ENCODE peak calls at places on chromosomes 11 and 22, in eight cellular contexts. One of them, this sample, is unnamed.
A peak's percentile ranks its signal among the peaks of the same experiment; 100 is the strongest.

GRCh38 chr11:33125611-33126010 is 35.7 kb downstream of the CSTF3 start:
- DNase-seq in activated CD8-positive, alpha-beta memory T cell treated with anti-CD3 and anti-CD28 coated beads, Interleukin-2, amount 50 U/mL, for 48 hours: no peak
- DNase-seq in T47D: no peak
- DNase-seq in head of caudate nucleus: no peak
- DNase-seq in EH: no peak
- DNase-seq in MCF 10A: no peak
- DNase-seq in stimulated activated CD4-positive, alpha-beta T cell treated with anti-CD3 and anti-CD28 coated beads, TNF-alpha, amount 100 ng/mL, for 4 hours: no peak
- DNase-seq in activated gamma-delta T cell treated with anti-CD3 and anti-CD28 coated beads, Interleukin-2, amount 50 U/mL, for 16 hours: no peak
- DNase-seq in this sample: no peak

GRCh38 chr22:39543095-39543494 is 10.5 kb upstream of the RPS19BP1 start:
- DNase-seq in activated CD8-positive, alpha-beta memory T cell treated with anti-CD3 and anti-CD28 coated beads, Interleukin-2, amount 50 U/mL, for 48 hours: no peak
- DNase-seq in activated gamma-delta T cell treated with anti-CD3 and anti-CD28 coated beads, Interleukin-2, amount 50 U/mL, for 16 hours: no peak
- DNase-seq in T47D: no peak
- DNase-seq in MCF 10A: no peak
- DNase-seq in stimulated activated CD4-positive, alpha-beta T cell treated with anti-CD3 and anti-CD28 coated beads, TNF-alpha, amount 100 ng/mL, for 4 hours: no peak
- DNase-seq in EH: peak; percentile 43
- DNase-seq in head of caudate nucleus: no peak
- DNase-seq in this sample: peak; percentile 73

GRCh38 chr22:25900880-25901279 is 158.9 kb downstream of the MYO18B start:
- DNase-seq in EH: no peak
- DNase-seq in T47D: no peak
- DNase-seq in stimulated activated CD4-positive, alpha-beta T cell treated with anti-CD3 and anti-CD28 coated beads, TNF-alpha, amount 100 ng/mL, for 4 hours: no peak
- DNase-seq in head of caudate nucleus: peak; percentile 67
- DNase-seq in activated gamma-delta T cell treated with anti-CD3 and anti-CD28 coated beads, Interleukin-2, amount 50 U/mL, for 16 hours: no peak
- DNase-seq in MCF 10A: no peak
- DNase-seq in activated CD8-positive, alpha-beta memory T cell treated with anti-CD3 and anti-CD28 coated beads, Interleukin-2, amount 50 U/mL, for 48 hours: no peak
- DNase-seq in this sample: no peak

GRCh38 chr11:111064118-111064517 is 181.4 kb upstream of the POU2AF2 start:
- DNase-seq in activated CD8-positive, alpha-beta memory T cell treated with anti-CD3 and anti-CD28 coated beads, Interleukin-2, amount 50 U/mL, for 48 hours: no peak
- DNase-seq in EH: peak; percentile 96
- DNase-seq in activated gamma-delta T cell treated with anti-CD3 and anti-CD28 coated beads, Interleukin-2, amount 50 U/mL, for 16 hours: no peak
- DNase-seq in MCF 10A: no peak
- DNase-seq in stimulated activated CD4-positive, alpha-beta T cell treated with anti-CD3 and anti-CD28 coated beads, TNF-alpha, amount 100 ng/mL, for 4 hours: no peak
- DNase-seq in T47D: no peak
- DNase-seq in head of caudate nucleus: peak; percentile 44
- DNase-seq in this sample: no peak

GRCh38 chr11:128424867-128425285 is 162.5 kb downstream of the ETS1 start:
- DNase-seq in activated gamma-delta T cell treated with anti-CD3 and anti-CD28 coated beads, Interleukin-2, amount 50 U/mL, for 16 hours: no peak
- DNase-seq in EH: no peak
- DNase-seq in activated CD8-positive, alpha-beta memory T cell treated with anti-CD3 and anti-CD28 coated beads, Interleukin-2, amount 50 U/mL, for 48 hours: no peak
- DNase-seq in head of caudate nucleus: no peak
- DNase-seq in MCF 10A: no peak
- DNase-seq in T47D: no peak
- DNase-seq in stimulated activated CD4-positive, alpha-beta T cell treated with anti-CD3 and anti-CD28 coated beads, TNF-alpha, amount 100 ng/mL, for 4 hours: no peak
- DNase-seq in this sample: peak; percentile 85

GRCh38 chr11:118398797-118399564 is 2.4 kb upstream of the ATP5MG start:
- DNase-seq in head of caudate nucleus: no peak
- DNase-seq in EH: no peak
- DNase-seq in stimulated activated CD4-positive, alpha-beta T cell treated with anti-CD3 and anti-CD28 coated beads, TNF-alpha, amount 100 ng/mL, for 4 hours: no peak
- DNase-seq in MCF 10A: no peak
- DNase-seq in T47D: no peak
- DNase-seq in activated CD8-positive, alpha-beta memory T cell treated with anti-CD3 and anti-CD28 coated beads, Interleukin-2, amount 50 U/mL, for 48 hours: no peak
- DNase-seq in activated gamma-delta T cell treated with anti-CD3 and anti-CD28 coated beads, Interleukin-2, amount 50 U/mL, for 16 hours: peak; percentile 24
- DNase-seq in this sample: no peak

GRCh38 chr11:83042966-83043711 is 28.6 kb downstream of the RAB30 start:
- DNase-seq in T47D: no peak
- DNase-seq in EH: peak; percentile 69
- DNase-seq in stimulated activated CD4-positive, alpha-beta T cell treated with anti-CD3 and anti-CD28 coated beads, TNF-alpha, amount 100 ng/mL, for 4 hours: no peak
- DNase-seq in head of caudate nucleus: no peak
- DNase-seq in MCF 10A: peak; percentile 78
- DNase-seq in activated CD8-positive, alpha-beta memory T cell treated with anti-CD3 and anti-CD28 coated beads, Interleukin-2, amount 50 U/mL, for 48 hours: no peak
- DNase-seq in activated gamma-delta T cell treated with anti-CD3 and anti-CD28 coated beads, Interleukin-2, amount 50 U/mL, for 16 hours: no peak
- DNase-seq in this sample: no peak

GRCh38 chr11:71342951-71343827 is 90.8 kb upstream of the SHANK2 start:
- DNase-seq in activated CD8-positive, alpha-beta memory T cell treated with anti-CD3 and anti-CD28 coated beads, Interleukin-2, amount 50 U/mL, for 48 hours: peak; percentile 53
- DNase-seq in stimulated activated CD4-positive, alpha-beta T cell treated with anti-CD3 and anti-CD28 coated beads, TNF-alpha, amount 100 ng/mL, for 4 hours: no peak
- DNase-seq in T47D: peak; percentile 76
- DNase-seq in head of caudate nucleus: peak; percentile 68
- DNase-seq in activated gamma-delta T cell treated with anti-CD3 and anti-CD28 coated beads, Interleukin-2, amount 50 U/mL, for 16 hours: no peak
- DNase-seq in MCF 10A: peak; percentile 46
- DNase-seq in EH: peak; percentile 34
- DNase-seq in this sample: peak; percentile 76

GRCh38 chr11:67438121-67438902 is 830 bp upstream of the PTPRCAP start:
- DNase-seq in activated gamma-delta T cell treated with anti-CD3 and anti-CD28 coated beads, Interleukin-2, amount 50 U/mL, for 16 hours: no peak
- DNase-seq in head of caudate nucleus: no peak
- DNase-seq in EH: no peak
- DNase-seq in T47D: no peak
- DNase-seq in activated CD8-positive, alpha-beta memory T cell treated with anti-CD3 and anti-CD28 coated beads, Interleukin-2, amount 50 U/mL, for 48 hours: peak; percentile 89
- DNase-seq in stimulated activated CD4-positive, alpha-beta T cell treated with anti-CD3 and anti-CD28 coated beads, TNF-alpha, amount 100 ng/mL, for 4 hours: peak; percentile 54
- DNase-seq in MCF 10A: no peak
- DNase-seq in this sample: no peak

GRCh38 chr22:26276530-26277200 is 107.4 kb downstream of the SEZ6L start:
- DNase-seq in EH: no peak
- DNase-seq in MCF 10A: no peak
- DNase-seq in T47D: no peak
- DNase-seq in activated gamma-delta T cell treated with anti-CD3 and anti-CD28 coated beads, Interleukin-2, amount 50 U/mL, for 16 hours: no peak
- DNase-seq in stimulated activated CD4-positive, alpha-beta T cell treated with anti-CD3 and anti-CD28 coated beads, TNF-alpha, amount 100 ng/mL, for 4 hours: no peak
- DNase-seq in head of caudate nucleus: no peak
- DNase-seq in activated CD8-positive, alpha-beta memory T cell treated with anti-CD3 and anti-CD28 coated beads, Interleukin-2, amount 50 U/mL, for 48 hours: no peak
- DNase-seq in this sample: peak; percentile 15

GRCh38 chr11:35664977-35665441 is 2.4 kb downstream of the TRIM44 start:
- DNase-seq in T47D: no peak
- DNase-seq in activated CD8-positive, alpha-beta memory T cell treated with anti-CD3 and anti-CD28 coated beads, Interleukin-2, amount 50 U/mL, for 48 hours: no peak
- DNase-seq in MCF 10A: no peak
- DNase-seq in stimulated activated CD4-positive, alpha-beta T cell treated with anti-CD3 and anti-CD28 coated beads, TNF-alpha, amount 100 ng/mL, for 4 hours: no peak
- DNase-seq in head of caudate nucleus: no peak
- DNase-seq in activated gamma-delta T cell treated with anti-CD3 and anti-CD28 coated beads, Interleukin-2, amount 50 U/mL, for 16 hours: no peak
- DNase-seq in EH: peak; percentile 38
- DNase-seq in this sample: peak; percentile 25

GRCh38 chr11:64271339-64272132 is 12.9 kb downstream of the BAD start:
- DNase-seq in head of caudate nucleus: peak; percentile 91
- DNase-seq in T47D: peak; percentile 61
- DNase-seq in activated gamma-delta T cell treated with anti-CD3 and anti-CD28 coated beads, Interleukin-2, amount 50 U/mL, for 16 hours: peak; percentile 82
- DNase-seq in stimulated activated CD4-positive, alpha-beta T cell treated with anti-CD3 and anti-CD28 coated beads, TNF-alpha, amount 100 ng/mL, for 4 hours: peak; percentile 79
- DNase-seq in activated CD8-positive, alpha-beta memory T cell treated with anti-CD3 and anti-CD28 coated beads, Interleukin-2, amount 50 U/mL, for 48 hours: peak; percentile 87
- DNase-seq in MCF 10A: peak; percentile 89
- DNase-seq in EH: peak; percentile 91
- DNase-seq in this sample: peak; percentile 99

GRCh38 chr22:39814899-39815298 is 78.7 kb downstream of the ENTHD1 start:
- DNase-seq in MCF 10A: peak; percentile 54
- DNase-seq in T47D: no peak
- DNase-seq in activated gamma-delta T cell treated with anti-CD3 and anti-CD28 coated beads, Interleukin-2, amount 50 U/mL, for 16 hours: no peak
- DNase-seq in stimulated activated CD4-positive, alpha-beta T cell treated with anti-CD3 and anti-CD28 coated beads, TNF-alpha, amount 100 ng/mL, for 4 hours: no peak
- DNase-seq in EH: peak; percentile 41
- DNase-seq in head of caudate nucleus: no peak
- DNase-seq in activated CD8-positive, alpha-beta memory T cell treated with anti-CD3 and anti-CD28 coated beads, Interleukin-2, amount 50 U/mL, for 48 hours: no peak
- DNase-seq in this sample: no peak

GRCh38 chr11:114319716-114320328 is 23.6 kb downstream of the NNMT start:
- DNase-seq in EH: no peak
- DNase-seq in activated gamma-delta T cell treated with anti-CD3 and anti-CD28 coated beads, Interleukin-2, amount 50 U/mL, for 16 hours: no peak
- DNase-seq in T47D: no peak
- DNase-seq in activated CD8-positive, alpha-beta memory T cell treated with anti-CD3 and anti-CD28 coated beads, Interleukin-2, amount 50 U/mL, for 48 hours: no peak
- DNase-seq in MCF 10A: no peak
- DNase-seq in stimulated activated CD4-positive, alpha-beta T cell treated with anti-CD3 and anti-CD28 coated beads, TNF-alpha, amount 100 ng/mL, for 4 hours: no peak
- DNase-seq in head of caudate nucleus: no peak
- DNase-seq in this sample: peak; percentile 23

GRCh38 chr11:69352181-69352580 is 58.2 kb downstream of the MYEOV start:
- DNase-seq in activated gamma-delta T cell treated with anti-CD3 and anti-CD28 coated beads, Interleukin-2, amount 50 U/mL, for 16 hours: no peak
- DNase-seq in activated CD8-positive, alpha-beta memory T cell treated with anti-CD3 and anti-CD28 coated beads, Interleukin-2, amount 50 U/mL, for 48 hours: no peak
- DNase-seq in EH: peak; percentile 19
- DNase-seq in T47D: no peak
- DNase-seq in stimulated activated CD4-positive, alpha-beta T cell treated with anti-CD3 and anti-CD28 coated beads, TNF-alpha, amount 100 ng/mL, for 4 hours: no peak
- DNase-seq in MCF 10A: no peak
- DNase-seq in head of caudate nucleus: no peak
- DNase-seq in this sample: no peak

GRCh38 chr11:97574976-97575665 is 1185.3 kb downstream of the JRKL start:
- DNase-seq in MCF 10A: no peak
- DNase-seq in stimulated activated CD4-positive, alpha-beta T cell treated with anti-CD3 and anti-CD28 coated beads, TNF-alpha, amount 100 ng/mL, for 4 hours: no peak
- DNase-seq in T47D: no peak
- DNase-seq in activated gamma-delta T cell treated with anti-CD3 and anti-CD28 coated beads, Interleukin-2, amount 50 U/mL, for 16 hours: no peak
- DNase-seq in activated CD8-positive, alpha-beta memory T cell treated with anti-CD3 and anti-CD28 coated beads, Interleukin-2, amount 50 U/mL, for 48 hours: no peak
- DNase-seq in EH: no peak
- DNase-seq in head of caudate nucleus: no peak
- DNase-seq in this sample: no peak